ENCODE peak calls at places on chromosomes 11 and 22, in eight cellular contexts. One of them, this sample, is unnamed.

GRCh38 chr11:123493393-123494063 is 63.5 kb downstream of the GRAMD1B start:
- DNase-seq in epithelial cell of esophagus: peak
- DNase-seq in HuH-7.5: no peak
- DNase-seq in T-cell: no peak
- DNase-seq in M059J: peak
- DNase-seq in RCC 7860: no peak
- DNase-seq in lower lobe of right lung: no peak
- DNase-seq in AG04450: no peak
- DNase-seq in this sample: no peak

GRCh38 chr11:70471254-70471653 is 72.9 kb downstream of the CTTN start:
- DNase-seq in epithelial cell of esophagus: no peak
- DNase-seq in HuH-7.5: peak
- DNase-seq in T-cell: no peak
- DNase-seq in M059J: peak
- DNase-seq in RCC 7860: no peak
- DNase-seq in lower lobe of right lung: no peak
- DNase-seq in AG04450: no peak
- DNase-seq in this sample: peak

GRCh38 chr11:70159612-70160570 is 43.2 kb upstream of the FADD start:
- DNase-seq in epithelial cell of esophagus: peak
- DNase-seq in HuH-7.5: no peak
- DNase-seq in T-cell: no peak
- DNase-seq in M059J: peak
- DNase-seq in RCC 7860: peak
- DNase-seq in lower lobe of right lung: no peak
- DNase-seq in AG04450: no peak
- DNase-seq in this sample: no peak

GRCh38 chr22:48948575-48949170 is 879.0 kb downstream of the BRD1 start:
- DNase-seq in epithelial cell of esophagus: no peak
- DNase-seq in HuH-7.5: no peak
- DNase-seq in T-cell: no peak
- DNase-seq in M059J: no peak
- DNase-seq in RCC 7860: no peak
- DNase-seq in lower lobe of right lung: no peak
- DNase-seq in AG04450: no peak
- DNase-seq in this sample: no peak

GRCh38 chr11:115541518-115541917 is 37.3 kb upstream of the CADM1 start:
- DNase-seq in epithelial cell of esophagus: no peak
- DNase-seq in HuH-7.5: no peak
- DNase-seq in T-cell: no peak
- DNase-seq in M059J: no peak
- DNase-seq in RCC 7860: no peak
- DNase-seq in lower lobe of right lung: no peak
- DNase-seq in AG04450: no peak
- DNase-seq in this sample: peak

GRCh38 chr11:73597340-73597955 is 464 bp downstream of the FAM168A start:
- DNase-seq in epithelial cell of esophagus: no peak
- DNase-seq in HuH-7.5: no peak
- DNase-seq in T-cell: no peak
- DNase-seq in M059J: no peak
- DNase-seq in RCC 7860: no peak
- DNase-seq in lower lobe of right lung: no peak
- DNase-seq in AG04450: no peak
- DNase-seq in this sample: no peak

GRCh38 chr11:95505927-95506426 is 275.0 kb upstream of the SESN3 start:
- DNase-seq in epithelial cell of esophagus: peak
- DNase-seq in HuH-7.5: no peak
- DNase-seq in T-cell: no peak
- DNase-seq in M059J: peak
- DNase-seq in RCC 7860: no peak
- DNase-seq in lower lobe of right lung: no peak
- DNase-seq in AG04450: no peak
- DNase-seq in this sample: no peak

GRCh38 chr11:128777369-128778011 is 83.6 kb downstream of the FLI1 start:
- DNase-seq in epithelial cell of esophagus: no peak
- DNase-seq in HuH-7.5: no peak
- DNase-seq in T-cell: no peak
- DNase-seq in M059J: no peak
- DNase-seq in RCC 7860: no peak
- DNase-seq in lower lobe of right lung: no peak
- DNase-seq in AG04450: no peak
- DNase-seq in this sample: no peak

GRCh38 chr11:67384851-67385366 is 6.9 kb upstream of the RAD9A start:
- DNase-seq in epithelial cell of esophagus: peak
- DNase-seq in HuH-7.5: no peak
- DNase-seq in T-cell: no peak
- DNase-seq in M059J: peak
- DNase-seq in RCC 7860: peak
- DNase-seq in lower lobe of right lung: no peak
- DNase-seq in AG04450: no peak
- DNase-seq in this sample: no peak

GRCh38 chr11:38460901-38461300 is 1862.9 kb upstream of the RAG2 start:
- DNase-seq in epithelial cell of esophagus: peak
- DNase-seq in HuH-7.5: peak
- DNase-seq in T-cell: no peak
- DNase-seq in M059J: peak
- DNase-seq in RCC 7860: no peak
- DNase-seq in lower lobe of right lung: peak
- DNase-seq in AG04450: peak
- DNase-seq in this sample: no peak

GRCh38 chr11:99015634-99016454 is 4.9 kb upstream of the CNTN5 start:
- DNase-seq in epithelial cell of esophagus: peak
- DNase-seq in HuH-7.5: no peak
- DNase-seq in T-cell: no peak
- DNase-seq in M059J: peak
- DNase-seq in RCC 7860: peak
- DNase-seq in lower lobe of right lung: no peak
- DNase-seq in AG04450: peak
- DNase-seq in this sample: peak

GRCh38 chr11:103532133-103532788 is 423.0 kb downstream of the DYNC2H1 start:
- DNase-seq in epithelial cell of esophagus: peak
- DNase-seq in HuH-7.5: no peak
- DNase-seq in T-cell: no peak
- DNase-seq in M059J: peak
- DNase-seq in RCC 7860: peak
- DNase-seq in lower lobe of right lung: no peak
- DNase-seq in AG04450: peak
- DNase-seq in this sample: no peak

GRCh38 chr11:102320679-102321078 is 3.4 kb downstream of the BIRC3 start:
- DNase-seq in epithelial cell of esophagus: no peak
- DNase-seq in HuH-7.5: no peak
- DNase-seq in T-cell: no peak
- DNase-seq in M059J: no peak
- DNase-seq in RCC 7860: no peak
- DNase-seq in lower lobe of right lung: no peak
- DNase-seq in AG04450: no peak
- DNase-seq in this sample: no peak

GRCh38 chr11:67665537-67666302 is 8.7 kb downstream of the ALDH3B2 start:
- DNase-seq in epithelial cell of esophagus: peak
- DNase-seq in HuH-7.5: peak
- DNase-seq in T-cell: no peak
- DNase-seq in M059J: peak
- DNase-seq in RCC 7860: no peak
- DNase-seq in lower lobe of right lung: no peak
- DNase-seq in AG04450: no peak
- DNase-seq in this sample: peak

GRCh38 chr22:27613099-27614089 is 188.2 kb downstream of the MN1 start:
- DNase-seq in epithelial cell of esophagus: no peak
- DNase-seq in HuH-7.5: no peak
- DNase-seq in T-cell: no peak
- DNase-seq in M059J: no peak
- DNase-seq in RCC 7860: no peak
- DNase-seq in lower lobe of right lung: no peak
- DNase-seq in AG04450: no peak
- DNase-seq in this sample: no peak

GRCh38 chr11:21552910-21553309 is 640.0 kb upstream of the ANO5 start:
- DNase-seq in epithelial cell of esophagus: no peak
- DNase-seq in HuH-7.5: no peak
- DNase-seq in T-cell: no peak
- DNase-seq in M059J: peak
- DNase-seq in RCC 7860: peak
- DNase-seq in lower lobe of right lung: no peak
- DNase-seq in AG04450: no peak
- DNase-seq in this sample: no peak

GRCh38 chr22:25350551-25350971 is 131.1 kb downstream of the CRYBB2 start:
- DNase-seq in epithelial cell of esophagus: no peak
- DNase-seq in HuH-7.5: no peak
- DNase-seq in T-cell: no peak
- DNase-seq in M059J: no peak
- DNase-seq in RCC 7860: no peak
- DNase-seq in lower lobe of right lung: no peak
- DNase-seq in AG04450: no peak
- DNase-seq in this sample: no peak

GRCh38 chr11:34427171-34427805 is 11.4 kb upstream of the CAT start:
- DNase-seq in epithelial cell of esophagus: peak
- DNase-seq in HuH-7.5: no peak
- DNase-seq in T-cell: no peak
- DNase-seq in M059J: peak
- DNase-seq in RCC 7860: peak
- DNase-seq in lower lobe of right lung: no peak
- DNase-seq in AG04450: peak
- DNase-seq in this sample: peak

GRCh38 chr22:48760481-48761238 is 1067.0 kb downstream of the BRD1 start:
- DNase-seq in epithelial cell of esophagus: no peak
- DNase-seq in HuH-7.5: no peak
- DNase-seq in T-cell: no peak
- DNase-seq in M059J: no peak
- DNase-seq in RCC 7860: no peak
- DNase-seq in lower lobe of right lung: peak
- DNase-seq in AG04450: no peak
- DNase-seq in this sample: no peak

GRCh38 chr11:35711173-35711910 is 48.8 kb downstream of the TRIM44 start:
- DNase-seq in epithelial cell of esophagus: peak
- DNase-seq in HuH-7.5: no peak
- DNase-seq in T-cell: no peak
- DNase-seq in M059J: no peak
- DNase-seq in RCC 7860: no peak
- DNase-seq in lower lobe of right lung: no peak
- DNase-seq in AG04450: no peak
- DNase-seq in this sample: no peak

GRCh38 chr11:720642-721346 is 14.8 kb downstream of the EPS8L2 start:
- DNase-seq in epithelial cell of esophagus: peak
- DNase-seq in HuH-7.5: no peak
- DNase-seq in T-cell: no peak
- DNase-seq in M059J: peak
- DNase-seq in RCC 7860: peak
- DNase-seq in lower lobe of right lung: no peak
- DNase-seq in AG04450: no peak
- DNase-seq in this sample: no peak

GRCh38 chr22:24424001-24424900 is 3.1 kb upstream of the ADORA2A start:
- DNase-seq in epithelial cell of esophagus: no peak
- DNase-seq in HuH-7.5: peak
- DNase-seq in T-cell: peak
- DNase-seq in M059J: no peak
- DNase-seq in RCC 7860: no peak
- DNase-seq in lower lobe of right lung: peak
- DNase-seq in AG04450: no peak
- DNase-seq in this sample: peak

GRCh38 chr11:64156235-64157011 is 9.5 kb downstream of the MACROD1 start:
- DNase-seq in epithelial cell of esophagus: no peak
- DNase-seq in HuH-7.5: no peak
- DNase-seq in T-cell: no peak
- DNase-seq in M059J: no peak
- DNase-seq in RCC 7860: no peak
- DNase-seq in lower lobe of right lung: no peak
- DNase-seq in AG04450: no peak
- DNase-seq in this sample: no peak

GRCh38 chr11:118142081-118142480 is 10.5 kb downstream of the SCN4B start:
- DNase-seq in epithelial cell of esophagus: peak
- DNase-seq in HuH-7.5: no peak
- DNase-seq in T-cell: no peak
- DNase-seq in M059J: peak
- DNase-seq in RCC 7860: no peak
- DNase-seq in lower lobe of right lung: no peak
- DNase-seq in AG04450: no peak
- DNase-seq in this sample: peak

GRCh38 chr11:944711-945470 is 19.2 kb downstream of the AP2A2 start:
- DNase-seq in epithelial cell of esophagus: no peak
- DNase-seq in HuH-7.5: no peak
- DNase-seq in T-cell: no peak
- DNase-seq in M059J: no peak
- DNase-seq in RCC 7860: no peak
- DNase-seq in lower lobe of right lung: no peak
- DNase-seq in AG04450: no peak
- DNase-seq in this sample: peak

GRCh38 chr22:39068033-39068785 is 8.9 kb upstream of the APOBEC3G start:
- DNase-seq in epithelial cell of esophagus: no peak
- DNase-seq in HuH-7.5: no peak
- DNase-seq in T-cell: no peak
- DNase-seq in M059J: peak
- DNase-seq in RCC 7860: no peak
- DNase-seq in lower lobe of right lung: no peak
- DNase-seq in AG04450: no peak
- DNase-seq in this sample: no peak

GRCh38 chr11:2655834-2656622 is 43.8 kb downstream of the KCNQ1OT1 start:
- DNase-seq in epithelial cell of esophagus: peak
- DNase-seq in HuH-7.5: no peak
- DNase-seq in T-cell: no peak
- DNase-seq in M059J: peak
- DNase-seq in RCC 7860: peak
- DNase-seq in lower lobe of right lung: no peak
- DNase-seq in AG04450: no peak
- DNase-seq in this sample: no peak

GRCh38 chr22:48352086-48352911 is 1475.4 kb downstream of the BRD1 start:
- DNase-seq in epithelial cell of esophagus: no peak
- DNase-seq in HuH-7.5: no peak
- DNase-seq in T-cell: no peak
- DNase-seq in M059J: no peak
- DNase-seq in RCC 7860: no peak
- DNase-seq in lower lobe of right lung: no peak
- DNase-seq in AG04450: no peak
- DNase-seq in this sample: no peak

GRCh38 chr22:40123387-40123786 is 54.3 kb upstream of the TNRC6B start:
- DNase-seq in epithelial cell of esophagus: no peak
- DNase-seq in HuH-7.5: no peak
- DNase-seq in T-cell: no peak
- DNase-seq in M059J: no peak
- DNase-seq in RCC 7860: no peak
- DNase-seq in lower lobe of right lung: no peak
- DNase-seq in AG04450: no peak
- DNase-seq in this sample: peak

GRCh38 chr11:131638889-131639288 is 268.5 kb downstream of the NTM start:
- DNase-seq in epithelial cell of esophagus: no peak
- DNase-seq in HuH-7.5: no peak
- DNase-seq in T-cell: no peak
- DNase-seq in M059J: no peak
- DNase-seq in RCC 7860: no peak
- DNase-seq in lower lobe of right lung: no peak
- DNase-seq in AG04450: no peak
- DNase-seq in this sample: no peak

GRCh38 chr11:33690290-33691050 is 10.2 kb downstream of the C11orf91 start:
- DNase-seq in epithelial cell of esophagus: peak
- DNase-seq in HuH-7.5: no peak
- DNase-seq in T-cell: no peak
- DNase-seq in M059J: peak
- DNase-seq in RCC 7860: peak
- DNase-seq in lower lobe of right lung: no peak
- DNase-seq in AG04450: peak
- DNase-seq in this sample: peak

GRCh38 chr11:116605543-116605942 is 167.2 kb downstream of the BUD13 start:
- DNase-seq in epithelial cell of esophagus: peak
- DNase-seq in HuH-7.5: peak
- DNase-seq in T-cell: no peak
- DNase-seq in M059J: peak
- DNase-seq in RCC 7860: peak
- DNase-seq in lower lobe of right lung: no peak
- DNase-seq in AG04450: no peak
- DNase-seq in this sample: peak

GRCh38 chr11:119493712-119494111 is 70.7 kb upstream of the THY1 start:
- DNase-seq in epithelial cell of esophagus: peak
- DNase-seq in HuH-7.5: peak
- DNase-seq in T-cell: no peak
- DNase-seq in M059J: peak
- DNase-seq in RCC 7860: no peak
- DNase-seq in lower lobe of right lung: no peak
- DNase-seq in AG04450: no peak
- DNase-seq in this sample: peak

GRCh38 chr11:78350646-78351165 is 66.9 kb downstream of the GAB2 start:
- DNase-seq in epithelial cell of esophagus: no peak
- DNase-seq in HuH-7.5: no peak
- DNase-seq in T-cell: no peak
- DNase-seq in M059J: peak
- DNase-seq in RCC 7860: no peak
- DNase-seq in lower lobe of right lung: no peak
- DNase-seq in AG04450: no peak
- DNase-seq in this sample: peak

This sample was measured in trophoblast cell.